ENCODE peak calls at places on chromosomes 6 and 20, in eight cellular contexts. M, I, G, A, D, N, S and L are unnamed samples.

GRCh38 chr20:21840991-21841390 is 135.5 kb downstream of the PAX1 start:
- DNase-seq in M (no peak), I (no peak), G (no peak), A (no peak), D (no peak), N (no peak), S (no peak), L (no peak)

GRCh38 chr6:24823185-24823584 is 24.5 kb upstream of the ARMH2 start:
- DNase-seq in M (no peak), I (no peak), G (no peak), A (no peak), D (no peak), N (no peak), S (no peak), L (no peak)

GRCh38 chr6:88882536-88882935 is 80.9 kb downstream of the RNGTT start:
- DNase-seq in M (no peak), I (no peak), G (no peak), A (no peak), D (no peak), N (no peak), S (no peak), L (no peak)

GRCh38 chr6:48144024-48144423 is 33.0 kb upstream of the PTCHD4 start:
- DNase-seq in M (peak), I (no peak), G (peak), A (no peak), D (no peak), N (no peak), S (no peak), L (no peak)

GRCh38 chr20:53157443-53158408 is 185.6 kb downstream of the TSHZ2 start:
- DNase-seq in M (peak), I (peak), G (peak), A (no peak), D (no peak), N (peak), S (peak), L (peak)

GRCh38 chr6:84709121-84709520 is 55.3 kb downstream of the TBX18 start:
- DNase-seq in M (no peak), I (no peak), G (no peak), A (no peak), D (no peak), N (no peak), S (no peak), L (no peak)

GRCh38 chr20:47701612-47702011 is 83.7 kb downstream of the SULF2 start:
- DNase-seq in M (no peak), I (no peak), G (no peak), A (no peak), D (no peak), N (no peak), S (no peak), L (no peak)

GRCh38 chr20:50857348-50857747 is 62.5 kb downstream of the BCAS4 start:
- DNase-seq in M (no peak), I (no peak), G (no peak), A (no peak), D (no peak), N (no peak), S (no peak), L (no peak)